ENCODE peak calls at places on chromosomes 4 and X, in six cellular contexts. Q, S, N, T, O and G are unnamed samples.
A peak's percentile ranks its signal among the peaks of the same experiment; 100 is the strongest.

GRCh38 chr4:126395661-126396060 is 1080.9 kb downstream of the FAT4 start:
- DNase-seq in Q (no peak), S (no peak), O (no peak), T (no peak), N (no peak), G (no peak)

GRCh38 chrX:18855919-18856644 is 127.8 kb downstream of the PHKA2 start:
- DNase-seq in N (no peak), O (peak; percentile 94), T (no peak), Q (no peak), S (no peak), G (no peak)

GRCh38 chr4:99529218-99529617 is 18.4 kb downstream of the C4orf17 start:
- DNase-seq in Q (no peak), O (no peak), S (no peak), T (no peak), N (no peak), G (no peak)

GRCh38 chr4:175772170-175772685 is 39.8 kb downstream of the GPM6A start:
- DNase-seq in T (no peak), O (no peak), Q (no peak), S (no peak), N (no peak), G (no peak)

GRCh38 chr4:122623637-122624036 is 2.8 kb upstream of the IL21 start:
- DNase-seq in Q (no peak), S (no peak), T (no peak), O (no peak), N (no peak), G (no peak)

GRCh38 chrX:12210196-12210815 is 72.0 kb downstream of the FRMPD4 start:
- DNase-seq in Q (no peak), T (no peak), S (no peak), N (no peak), O (peak; percentile 57), G (no peak)

GRCh38 chr4:7168106-7168505 is 24.2 kb upstream of the SORCS2 start:
- DNase-seq in T (no peak), Q (no peak), S (no peak), N (no peak), O (no peak), G (no peak)

GRCh38 chr4:184734758-184735157 is 862 bp upstream of the CENPU start:
- DNase-seq in O (no peak), S (no peak), T (no peak), Q (no peak), N (no peak), G (no peak)

GRCh38 chr4:110484767-110485166 is 8.8 kb downstream of the ENPEP start:
- DNase-seq in S (no peak), N (no peak), Q (no peak), T (peak; percentile 24), O (no peak), G (no peak)